ENCODE peak calls at places on chromosomes 5 and 9, in eight cellular contexts. S is heart left ventricle; U is AG04450; C is A673; R is A549; H is RWPE1; T is effector memory CD4-positive, alpha-beta T cell; V is mesendoderm. X is an unnamed sample.

GRCh38 chr5:103502651-103503050 is 59.9 kb downstream of the NUDT12 start:
- DNase-seq in H (no peak), U (no peak), R (no peak), S (no peak), V (no peak), T (no peak), C (no peak), X (no peak)

GRCh38 chr5:134290443-134290842 is 64.6 kb upstream of the PPP2CA start:
- DNase-seq in H (no peak), S (no peak), C (no peak), R (no peak), U (no peak), V (no peak), T (no peak), X (no peak)

GRCh38 chr5:132498152-132498551 is 7.6 kb upstream of the IRF1 start:
- DNase-seq in C (no peak), R (peak; percentile 76), U (no peak), H (peak; percentile 84), S (no peak), V (peak; percentile 5), T (no peak), X (no peak)

GRCh38 chr5:178236126-178236525 is 3.5 kb upstream of the PHYKPL start:
- DNase-seq in R (no peak), V (no peak), U (no peak), T (no peak), S (peak; percentile 26), C (no peak), H (no peak), X (no peak)

GRCh38 chr9:112555091-112555643 is 68.5 kb downstream of the KIAA1958 start:
- DNase-seq in R (no peak), T (no peak), S (no peak), V (no peak), H (no peak), C (no peak), U (no peak), X (peak; percentile 10)

GRCh38 chr9:132411091-132411508 is 1.1 kb downstream of the CFAP77 start:
- DNase-seq in U (no peak), S (no peak), V (peak; percentile 88), H (peak; percentile 89), C (peak; percentile 34), T (peak; percentile 63), R (peak; percentile 69), X (no peak)

GRCh38 chr5:133250527-133250926 is 198.7 kb downstream of the HSPA4 start:
- DNase-seq in T (no peak), S (no peak), V (no peak), U (no peak), H (no peak), R (no peak), C (no peak), X (no peak)

GRCh38 chr5:151671979-151672378 is 14.7 kb downstream of the SPARC start:
- DNase-seq in U (no peak), V (no peak), R (no peak), T (no peak), C (peak; percentile 77), S (no peak), H (no peak), X (no peak)

GRCh38 chr9:131271506-131271931 is 4.8 kb downstream of the FAM78A start:
- DNase-seq in R (no peak), V (no peak), H (no peak), T (no peak), C (no peak), S (no peak), U (no peak), X (no peak)

GRCh38 chr9:36399980-36400331 is at the start of gene RNF38:
- DNase-seq in S (no peak), V (no peak), H (no peak), C (no peak), U (no peak), T (no peak), R (no peak), X (no peak)

GRCh38 chr5:180086816-180087426 is 15.4 kb upstream of the RNF130 start:
- DNase-seq in T (no peak), C (no peak), H (no peak), U (no peak), V (no peak), S (no peak), R (no peak), X (no peak)

GRCh38 chr9:78612089-78612488 is 315.2 kb downstream of the PSAT1 start:
- DNase-seq in R (no peak), C (no peak), U (no peak), H (peak; percentile 8), T (no peak), S (no peak), V (no peak), X (no peak)

GRCh38 chr5:170497311-170498038 is 6.3 kb upstream of the KCNIP1 start:
- DNase-seq in V (no peak), R (no peak), S (no peak), C (no peak), H (no peak), U (peak; percentile 2), T (no peak), X (no peak)

GRCh38 chr5:68264024-68264956 is 48.7 kb downstream of the PIK3R1 start:
- DNase-seq in R (no peak), V (no peak), H (no peak), C (no peak), U (peak; percentile 46), T (no peak), S (no peak), X (no peak)

GRCh38 chr5:110321117-110321516 is 405.4 kb downstream of the TMEM232 start:
- DNase-seq in S (no peak), U (no peak), C (no peak), H (no peak), R (no peak), T (no peak), V (no peak), X (no peak)

GRCh38 chr5:118956727-118957126 is 31.6 kb downstream of the DTWD2 start:
- DNase-seq in H (peak; percentile 16), T (no peak), V (peak; percentile 23), U (no peak), C (peak; percentile 51), R (peak; percentile 9), S (no peak), X (no peak)

GRCh38 chr9:76591256-76591950 is 132.4 kb downstream of the GCNT1 start:
- DNase-seq in T (no peak), C (no peak), R (no peak), V (no peak), U (no peak), S (no peak), H (no peak), X (no peak)
- H3K27ac ChIP-seq in T (no peak overlapping the region), C (no peak overlapping the region), R (no peak overlapping the region), V (no peak overlapping the region), U (no peak overlapping the region), S (no peak overlapping the region), H (no peak overlapping the region), X (no peak overlapping the region)

GRCh38 chr5:31811210-31811609 is 172.3 kb downstream of the PDZD2 start:
- DNase-seq in T (no peak), R (peak; percentile 72), C (peak; percentile 14), S (no peak), U (peak; percentile 59), V (peak; percentile 65), H (peak; percentile 95), X (peak; percentile 43)
- H3K27ac ChIP-seq in T (no peak overlapping the region), R (peak overlapping the region; percentile 81), C (no peak overlapping the region), S (no peak overlapping the region), U (peak overlapping the region; percentile 21), V (no peak overlapping the region), H (peak overlapping the region; percentile 58), X (peak overlapping the region; percentile 47)

DNA sequence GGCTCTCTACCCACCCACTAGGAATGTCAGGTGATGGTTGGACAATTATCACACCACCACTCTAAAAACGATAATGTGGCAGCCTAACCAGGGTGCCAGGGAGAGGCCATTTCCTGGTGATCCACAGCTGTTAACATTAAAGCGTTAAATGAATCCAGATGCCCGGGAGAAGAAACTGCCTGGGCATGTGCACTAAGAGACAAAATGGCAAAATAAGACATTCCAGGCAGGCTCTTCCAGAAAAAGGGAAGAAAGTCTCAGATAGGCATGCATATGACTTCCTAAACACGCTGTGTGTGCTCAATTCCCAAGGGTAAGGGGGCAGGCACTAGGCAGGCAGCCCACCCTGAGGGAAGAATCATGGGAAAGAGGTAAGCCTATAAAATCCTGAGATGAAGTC is 4.6 kb upstream of the TXN start:
- DNase-seq in R (no peak), S (no peak), V (no peak), C (peak; percentile 33), T (no peak), H (no peak), U (no peak), X (no peak)
- H3K27ac ChIP-seq in R (peak overlapping the region; percentile 8), S (no peak overlapping the region), V (no peak overlapping the region), C (no peak overlapping the region), T (no peak overlapping the region), H (no peak overlapping the region), U (no peak overlapping the region), X (no peak overlapping the region)

GRCh38 chr9:127565231-127565630 is 46.8 kb upstream of the STXBP1 start:
- DNase-seq in U (no peak), T (no peak), C (no peak), R (no peak), S (no peak), H (no peak), V (no peak), X (no peak)

GRCh38 chr9:127568618-127568970 is 43.5 kb upstream of the STXBP1 start:
- DNase-seq in U (no peak), R (no peak), T (no peak), H (no peak), S (peak; percentile 68), C (no peak), V (peak; percentile 43), X (no peak)

GRCh38 chr9:127567898-127568617 is 44.0 kb upstream of the STXBP1 start:
- DNase-seq in H (no peak), R (no peak), C (peak; percentile 56), T (no peak), S (peak; percentile 80), V (peak; percentile 64), U (no peak), X (no peak)

GRCh38 chr9:127567119-127567897 is 44.8 kb upstream of the STXBP1 start:
- DNase-seq in C (peak; percentile 43), T (no peak), S (peak; percentile 72), R (no peak), U (no peak), H (no peak), V (peak; percentile 57), X (no peak)

DNA sequence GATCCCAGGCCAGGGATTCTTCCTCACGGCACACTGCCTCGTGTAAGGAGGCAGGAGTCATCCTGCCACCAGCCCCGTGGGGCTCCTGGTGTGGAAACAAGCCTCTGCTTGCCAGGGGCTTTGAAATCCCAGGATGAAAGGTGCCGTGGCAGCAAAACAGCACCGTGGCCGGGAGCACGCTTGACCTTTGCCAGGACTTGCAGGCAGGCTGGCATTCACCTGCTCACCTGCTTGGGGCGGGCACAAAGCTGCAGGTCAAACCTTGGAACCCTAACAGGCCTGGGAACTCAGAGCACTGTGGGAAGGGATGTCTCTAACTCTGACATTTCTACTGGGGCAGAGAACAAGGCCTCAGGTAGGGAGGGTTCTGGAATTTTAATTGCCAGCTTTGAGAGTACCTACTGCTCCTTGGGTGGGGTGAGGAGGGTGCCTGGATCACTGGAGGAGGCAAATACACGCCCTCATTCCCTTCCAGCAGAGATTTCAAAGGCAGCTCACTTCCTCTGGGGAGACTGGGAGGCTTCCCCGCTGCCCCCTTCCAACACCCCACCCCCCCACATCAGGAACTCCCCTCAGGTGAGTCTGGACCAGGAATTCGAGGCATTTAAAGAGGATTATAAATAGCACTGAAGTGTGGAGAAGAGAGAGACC is 45.6 kb upstream of the STXBP1 start:
- DNase-seq in C (no peak), U (no peak), H (peak; percentile 85), R (no peak), T (no peak), V (peak; percentile 52), S (no peak), X (no peak)
- H3K27ac ChIP-seq in C (peak overlapping the region; percentile 79), U (peak overlapping the region; percentile 31), H (peak overlapping the region; percentile 99), R (peak overlapping the region; percentile 92), T (peak overlapping the region; percentile 45), V (peak overlapping the region; percentile 71), S (peak overlapping the region; percentile 93), X (peak overlapping the region; percentile 98)